ENCODE peak calls at places on chromosomes 5 and 9, in nine cellular contexts. One of them, this sample, is unnamed.
A peak's percentile ranks its signal among the peaks of the same experiment; 100 is the strongest.

GRCh38 chr5:151023047-151023615 is 2.7 kb downstream of the GPX3 start:
- DNase-seq in T-helper 1 cell: no peak
- DNase-seq in stimulated activated CD4-positive, alpha-beta T cell treated with anti-CD3 and anti-CD28 coated beads, TNF-alpha, amount 100 ng/mL, for 4 hours: no peak
- DNase-seq in non-pigmented ciliary epithelial cell: no peak
- DNase-seq in HFFc6: no peak
- DNase-seq in heart left ventricle: peak; percentile 79
- DNase-seq in AG04449: no peak
- DNase-seq in stimulated activated naive CD8-positive, alpha-beta T cell treated with anti-CD3 and anti-CD28 coated beads, Interleukin-15, Interleukin-2, amounts not matched to agents 100 U/mL and 50 U/mL, for 24 hours: no peak
- DNase-seq in activated T-helper 2 cell treated with anti-CD3 and anti-CD28 coated beads, Interferon-gamma antibody, Interleukin-2, Interleukin-4, amounts not matched to agents 10 μg/mL and 5 μg/mL and 100 μg/mL, durations not matched to agents 14 hours and 24 hours and 36 hours: no peak
- DNase-seq in this sample: no peak

GRCh38 chr9:134496413-134497282 is 145.0 kb upstream of the COL5A1 start:
- DNase-seq in T-helper 1 cell: no peak
- DNase-seq in stimulated activated CD4-positive, alpha-beta T cell treated with anti-CD3 and anti-CD28 coated beads, TNF-alpha, amount 100 ng/mL, for 4 hours: no peak
- DNase-seq in non-pigmented ciliary epithelial cell: peak; percentile 26
- DNase-seq in HFFc6: peak; percentile 63
- DNase-seq in heart left ventricle: no peak
- DNase-seq in AG04449: peak; percentile 59
- DNase-seq in stimulated activated naive CD8-positive, alpha-beta T cell treated with anti-CD3 and anti-CD28 coated beads, Interleukin-15, Interleukin-2, amounts not matched to agents 100 U/mL and 50 U/mL, for 24 hours: no peak
- DNase-seq in activated T-helper 2 cell treated with anti-CD3 and anti-CD28 coated beads, Interferon-gamma antibody, Interleukin-2, Interleukin-4, amounts not matched to agents 10 μg/mL and 5 μg/mL and 100 μg/mL, durations not matched to agents 14 hours and 24 hours and 36 hours: no peak
- DNase-seq in this sample: peak; percentile 77

GRCh38 chr5:5335115-5335514 is 87.4 kb upstream of the ICE1 start:
- DNase-seq in T-helper 1 cell: no peak
- DNase-seq in stimulated activated CD4-positive, alpha-beta T cell treated with anti-CD3 and anti-CD28 coated beads, TNF-alpha, amount 100 ng/mL, for 4 hours: no peak
- DNase-seq in non-pigmented ciliary epithelial cell: no peak
- DNase-seq in HFFc6: peak; percentile 12
- DNase-seq in heart left ventricle: no peak
- DNase-seq in AG04449: no peak
- DNase-seq in stimulated activated naive CD8-positive, alpha-beta T cell treated with anti-CD3 and anti-CD28 coated beads, Interleukin-15, Interleukin-2, amounts not matched to agents 100 U/mL and 50 U/mL, for 24 hours: no peak
- DNase-seq in activated T-helper 2 cell treated with anti-CD3 and anti-CD28 coated beads, Interferon-gamma antibody, Interleukin-2, Interleukin-4, amounts not matched to agents 10 μg/mL and 5 μg/mL and 100 μg/mL, durations not matched to agents 14 hours and 24 hours and 36 hours: no peak
- DNase-seq in this sample: peak; percentile 10

GRCh38 chr5:87282254-87282653 is 14.6 kb downstream of the RASA1 start:
- DNase-seq in T-helper 1 cell: no peak
- DNase-seq in stimulated activated CD4-positive, alpha-beta T cell treated with anti-CD3 and anti-CD28 coated beads, TNF-alpha, amount 100 ng/mL, for 4 hours: no peak
- DNase-seq in non-pigmented ciliary epithelial cell: no peak
- DNase-seq in HFFc6: no peak
- DNase-seq in heart left ventricle: no peak
- DNase-seq in AG04449: no peak
- DNase-seq in stimulated activated naive CD8-positive, alpha-beta T cell treated with anti-CD3 and anti-CD28 coated beads, Interleukin-15, Interleukin-2, amounts not matched to agents 100 U/mL and 50 U/mL, for 24 hours: no peak
- DNase-seq in activated T-helper 2 cell treated with anti-CD3 and anti-CD28 coated beads, Interferon-gamma antibody, Interleukin-2, Interleukin-4, amounts not matched to agents 10 μg/mL and 5 μg/mL and 100 μg/mL, durations not matched to agents 14 hours and 24 hours and 36 hours: no peak
- DNase-seq in this sample: no peak

GRCh38 chr5:81827522-81827921 is 76.6 kb upstream of the SSBP2 start:
- DNase-seq in T-helper 1 cell: no peak
- DNase-seq in stimulated activated CD4-positive, alpha-beta T cell treated with anti-CD3 and anti-CD28 coated beads, TNF-alpha, amount 100 ng/mL, for 4 hours: no peak
- DNase-seq in non-pigmented ciliary epithelial cell: no peak
- DNase-seq in HFFc6: no peak
- DNase-seq in heart left ventricle: no peak
- DNase-seq in AG04449: no peak
- DNase-seq in stimulated activated naive CD8-positive, alpha-beta T cell treated with anti-CD3 and anti-CD28 coated beads, Interleukin-15, Interleukin-2, amounts not matched to agents 100 U/mL and 50 U/mL, for 24 hours: no peak
- DNase-seq in activated T-helper 2 cell treated with anti-CD3 and anti-CD28 coated beads, Interferon-gamma antibody, Interleukin-2, Interleukin-4, amounts not matched to agents 10 μg/mL and 5 μg/mL and 100 μg/mL, durations not matched to agents 14 hours and 24 hours and 36 hours: no peak
- DNase-seq in this sample: no peak

GRCh38 chr5:150329881-150330876 is 27.3 kb upstream of the TCOF1 start:
- DNase-seq in T-helper 1 cell: no peak
- DNase-seq in stimulated activated CD4-positive, alpha-beta T cell treated with anti-CD3 and anti-CD28 coated beads, TNF-alpha, amount 100 ng/mL, for 4 hours: no peak
- DNase-seq in non-pigmented ciliary epithelial cell: no peak
- DNase-seq in HFFc6: no peak
- DNase-seq in heart left ventricle: no peak
- DNase-seq in AG04449: no peak
- DNase-seq in stimulated activated naive CD8-positive, alpha-beta T cell treated with anti-CD3 and anti-CD28 coated beads, Interleukin-15, Interleukin-2, amounts not matched to agents 100 U/mL and 50 U/mL, for 24 hours: no peak
- DNase-seq in activated T-helper 2 cell treated with anti-CD3 and anti-CD28 coated beads, Interferon-gamma antibody, Interleukin-2, Interleukin-4, amounts not matched to agents 10 μg/mL and 5 μg/mL and 100 μg/mL, durations not matched to agents 14 hours and 24 hours and 36 hours: no peak
- DNase-seq in this sample: no peak

GRCh38 chr9:134061688-134062371 is 6.0 kb downstream of the BRD3 start:
- DNase-seq in T-helper 1 cell: no peak
- DNase-seq in stimulated activated CD4-positive, alpha-beta T cell treated with anti-CD3 and anti-CD28 coated beads, TNF-alpha, amount 100 ng/mL, for 4 hours: no peak
- DNase-seq in non-pigmented ciliary epithelial cell: no peak
- DNase-seq in HFFc6: no peak
- DNase-seq in heart left ventricle: no peak
- DNase-seq in AG04449: no peak
- DNase-seq in stimulated activated naive CD8-positive, alpha-beta T cell treated with anti-CD3 and anti-CD28 coated beads, Interleukin-15, Interleukin-2, amounts not matched to agents 100 U/mL and 50 U/mL, for 24 hours: no peak
- DNase-seq in activated T-helper 2 cell treated with anti-CD3 and anti-CD28 coated beads, Interferon-gamma antibody, Interleukin-2, Interleukin-4, amounts not matched to agents 10 μg/mL and 5 μg/mL and 100 μg/mL, durations not matched to agents 14 hours and 24 hours and 36 hours: no peak
- DNase-seq in this sample: no peak

GRCh38 chr9:93931905-93932304 is 23.2 kb downstream of the BARX1 start:
- DNase-seq in T-helper 1 cell: no peak
- DNase-seq in stimulated activated CD4-positive, alpha-beta T cell treated with anti-CD3 and anti-CD28 coated beads, TNF-alpha, amount 100 ng/mL, for 4 hours: no peak
- DNase-seq in non-pigmented ciliary epithelial cell: no peak
- DNase-seq in HFFc6: no peak
- DNase-seq in heart left ventricle: no peak
- DNase-seq in AG04449: no peak
- DNase-seq in stimulated activated naive CD8-positive, alpha-beta T cell treated with anti-CD3 and anti-CD28 coated beads, Interleukin-15, Interleukin-2, amounts not matched to agents 100 U/mL and 50 U/mL, for 24 hours: no peak
- DNase-seq in activated T-helper 2 cell treated with anti-CD3 and anti-CD28 coated beads, Interferon-gamma antibody, Interleukin-2, Interleukin-4, amounts not matched to agents 10 μg/mL and 5 μg/mL and 100 μg/mL, durations not matched to agents 14 hours and 24 hours and 36 hours: no peak
- DNase-seq in this sample: no peak

GRCh38 chr9:70352802-70353201 is 61.7 kb downstream of the KLF9 start:
- DNase-seq in T-helper 1 cell: no peak
- DNase-seq in stimulated activated CD4-positive, alpha-beta T cell treated with anti-CD3 and anti-CD28 coated beads, TNF-alpha, amount 100 ng/mL, for 4 hours: no peak
- DNase-seq in non-pigmented ciliary epithelial cell: no peak
- DNase-seq in HFFc6: no peak
- DNase-seq in heart left ventricle: no peak
- DNase-seq in AG04449: no peak
- DNase-seq in stimulated activated naive CD8-positive, alpha-beta T cell treated with anti-CD3 and anti-CD28 coated beads, Interleukin-15, Interleukin-2, amounts not matched to agents 100 U/mL and 50 U/mL, for 24 hours: no peak
- DNase-seq in activated T-helper 2 cell treated with anti-CD3 and anti-CD28 coated beads, Interferon-gamma antibody, Interleukin-2, Interleukin-4, amounts not matched to agents 10 μg/mL and 5 μg/mL and 100 μg/mL, durations not matched to agents 14 hours and 24 hours and 36 hours: no peak
- DNase-seq in this sample: no peak

GRCh38 chr9:137252555-137253506 is 1.7 kb downstream of the STPG3 start:
- DNase-seq in T-helper 1 cell: no peak
- DNase-seq in stimulated activated CD4-positive, alpha-beta T cell treated with anti-CD3 and anti-CD28 coated beads, TNF-alpha, amount 100 ng/mL, for 4 hours: no peak
- DNase-seq in non-pigmented ciliary epithelial cell: no peak
- DNase-seq in HFFc6: no peak
- DNase-seq in heart left ventricle: no peak
- DNase-seq in AG04449: no peak
- DNase-seq in stimulated activated naive CD8-positive, alpha-beta T cell treated with anti-CD3 and anti-CD28 coated beads, Interleukin-15, Interleukin-2, amounts not matched to agents 100 U/mL and 50 U/mL, for 24 hours: no peak
- DNase-seq in activated T-helper 2 cell treated with anti-CD3 and anti-CD28 coated beads, Interferon-gamma antibody, Interleukin-2, Interleukin-4, amounts not matched to agents 10 μg/mL and 5 μg/mL and 100 μg/mL, durations not matched to agents 14 hours and 24 hours and 36 hours: no peak
- DNase-seq in this sample: no peak

GRCh38 chr9:16337322-16338029 is 533.0 kb downstream of the BNC2 start:
- DNase-seq in T-helper 1 cell: no peak
- DNase-seq in stimulated activated CD4-positive, alpha-beta T cell treated with anti-CD3 and anti-CD28 coated beads, TNF-alpha, amount 100 ng/mL, for 4 hours: no peak
- DNase-seq in non-pigmented ciliary epithelial cell: peak; percentile 84
- DNase-seq in HFFc6: peak; percentile 89
- DNase-seq in heart left ventricle: no peak
- DNase-seq in AG04449: peak; percentile 80
- DNase-seq in stimulated activated naive CD8-positive, alpha-beta T cell treated with anti-CD3 and anti-CD28 coated beads, Interleukin-15, Interleukin-2, amounts not matched to agents 100 U/mL and 50 U/mL, for 24 hours: no peak
- DNase-seq in activated T-helper 2 cell treated with anti-CD3 and anti-CD28 coated beads, Interferon-gamma antibody, Interleukin-2, Interleukin-4, amounts not matched to agents 10 μg/mL and 5 μg/mL and 100 μg/mL, durations not matched to agents 14 hours and 24 hours and 36 hours: no peak
- DNase-seq in this sample: peak; percentile 96

GRCh38 chr5:83657807-83658206 is 62.8 kb downstream of the HAPLN1 start:
- DNase-seq in T-helper 1 cell: no peak
- DNase-seq in stimulated activated CD4-positive, alpha-beta T cell treated with anti-CD3 and anti-CD28 coated beads, TNF-alpha, amount 100 ng/mL, for 4 hours: no peak
- DNase-seq in non-pigmented ciliary epithelial cell: no peak
- DNase-seq in HFFc6: no peak
- DNase-seq in heart left ventricle: no peak
- DNase-seq in AG04449: no peak
- DNase-seq in stimulated activated naive CD8-positive, alpha-beta T cell treated with anti-CD3 and anti-CD28 coated beads, Interleukin-15, Interleukin-2, amounts not matched to agents 100 U/mL and 50 U/mL, for 24 hours: no peak
- DNase-seq in activated T-helper 2 cell treated with anti-CD3 and anti-CD28 coated beads, Interferon-gamma antibody, Interleukin-2, Interleukin-4, amounts not matched to agents 10 μg/mL and 5 μg/mL and 100 μg/mL, durations not matched to agents 14 hours and 24 hours and 36 hours: no peak
- DNase-seq in this sample: no peak

GRCh38 chr5:24401767-24402166 is 243.0 kb downstream of the CDH10 start:
- DNase-seq in T-helper 1 cell: no peak
- DNase-seq in stimulated activated CD4-positive, alpha-beta T cell treated with anti-CD3 and anti-CD28 coated beads, TNF-alpha, amount 100 ng/mL, for 4 hours: no peak
- DNase-seq in non-pigmented ciliary epithelial cell: peak; percentile 46
- DNase-seq in HFFc6: no peak
- DNase-seq in heart left ventricle: no peak
- DNase-seq in AG04449: no peak
- DNase-seq in stimulated activated naive CD8-positive, alpha-beta T cell treated with anti-CD3 and anti-CD28 coated beads, Interleukin-15, Interleukin-2, amounts not matched to agents 100 U/mL and 50 U/mL, for 24 hours: no peak
- DNase-seq in activated T-helper 2 cell treated with anti-CD3 and anti-CD28 coated beads, Interferon-gamma antibody, Interleukin-2, Interleukin-4, amounts not matched to agents 10 μg/mL and 5 μg/mL and 100 μg/mL, durations not matched to agents 14 hours and 24 hours and 36 hours: no peak
- DNase-seq in this sample: peak; percentile 1

GRCh38 chr5:37668524-37669047 is 171.3 kb downstream of the GDNF start:
- DNase-seq in T-helper 1 cell: no peak
- DNase-seq in stimulated activated CD4-positive, alpha-beta T cell treated with anti-CD3 and anti-CD28 coated beads, TNF-alpha, amount 100 ng/mL, for 4 hours: no peak
- DNase-seq in non-pigmented ciliary epithelial cell: peak; percentile 99
- DNase-seq in HFFc6: peak; percentile 95
- DNase-seq in heart left ventricle: peak; percentile 59
- DNase-seq in AG04449: peak; percentile 85
- DNase-seq in stimulated activated naive CD8-positive, alpha-beta T cell treated with anti-CD3 and anti-CD28 coated beads, Interleukin-15, Interleukin-2, amounts not matched to agents 100 U/mL and 50 U/mL, for 24 hours: no peak
- DNase-seq in activated T-helper 2 cell treated with anti-CD3 and anti-CD28 coated beads, Interferon-gamma antibody, Interleukin-2, Interleukin-4, amounts not matched to agents 10 μg/mL and 5 μg/mL and 100 μg/mL, durations not matched to agents 14 hours and 24 hours and 36 hours: no peak
- DNase-seq in this sample: peak; percentile 94